ENCODE peak calls at places on chromosomes 7 and 10, in four cellular contexts. Q is neural crest cell, C is nephron progenitor cell, X is Calu3. D is an unnamed sample.

GRCh38 chr7:97298561-97298960 is 181.1 kb downstream of the SDHAF3 start:
- DNase-seq in Q (no peak), X (no peak), C (no peak), D (no peak)

GRCh38 chr10:79184141-79184625 is 115.4 kb downstream of the ZMIZ1 start:
- DNase-seq in C (no peak), Q (no peak), X (peak), D (no peak)

GRCh38 chr7:105014725-105015630 is 973 bp downstream of the KMT2E start:
- DNase-seq in C (peak), Q (peak), X (peak), D (no peak)

GRCh38 chr7:17005277-17005676 is 123.5 kb upstream of the AGR3 start:
- DNase-seq in X (no peak), C (no peak), Q (no peak), D (no peak)

GRCh38 chr10:102642553-102643345 is 1.5 kb upstream of the TRIM8 start:
- DNase-seq in C (peak), X (peak), Q (peak), D (peak)

GRCh38 chr7:55078465-55079372 is 59.9 kb downstream of the EGFR start:
- DNase-seq in Q (no peak), X (peak), C (peak), D (no peak)

GRCh38 chr7:44761207-44762161 is 12.8 kb downstream of the ZMIZ2 start:
- DNase-seq in X (no peak), C (no peak), Q (no peak), D (no peak)

GRCh38 chr10:31136951-31137885 is 105.6 kb upstream of the ZNF438 start:
- DNase-seq in Q (no peak), C (no peak), X (no peak), D (no peak)

GRCh38 chr7:3464900-3465622 is 164.0 kb downstream of the SDK1 start:
- DNase-seq in X (no peak), Q (no peak), C (no peak), D (no peak)

GRCh38 chr7:141265668-141266067 is 191.8 kb downstream of the TMEM178B start:
- DNase-seq in X (no peak), Q (no peak), C (no peak), D (no peak)

GRCh38 chr7:92034116-92034515 is 93.5 kb downstream of the AKAP9 start:
- DNase-seq in X (no peak), C (no peak), Q (no peak), D (no peak)

GRCh38 chr10:16828114-16828568 is 10.9 kb upstream of the RSU1 start:
- DNase-seq in C (peak), Q (peak), X (peak), D (peak)

GRCh38 chr10:13003781-13004180 is 2.3 kb upstream of the CCDC3 start:
- DNase-seq in Q (no peak), X (no peak), C (no peak), D (no peak)

GRCh38 chr10:6108631-6109443 is 20.0 kb downstream of the RBM17 start:
- DNase-seq in Q (no peak), C (peak), X (peak), D (no peak)

GRCh38 chr10:31698169-31698890 is 230.3 kb downstream of the ARHGAP12 start:
- DNase-seq in Q (no peak), C (no peak), X (no peak), D (no peak)

GRCh38 chr10:116769791-116770190 is 27.4 kb upstream of the HSPA12A start:
- DNase-seq in Q (no peak), C (no peak), X (no peak), D (no peak)

GRCh38 chr7:84060760-84061261 is 133.8 kb downstream of the SEMA3A start:
- DNase-seq in Q (no peak), C (no peak), X (no peak), D (no peak)

GRCh38 chr10:93070378-93071176 is 3.1 kb upstream of the CYP26A1 start:
- DNase-seq in C (no peak), X (no peak), Q (no peak), D (no peak)

GRCh38 chr7:112665709-112666108 is 124.5 kb downstream of the TMEM168 start:
- DNase-seq in C (no peak), X (no peak), Q (no peak), D (no peak)

GRCh38 chr7:4790516-4790991 is 15.1 kb downstream of the AP5Z1 start:
- DNase-seq in C (no peak), Q (no peak), X (no peak), D (no peak)

DNA sequence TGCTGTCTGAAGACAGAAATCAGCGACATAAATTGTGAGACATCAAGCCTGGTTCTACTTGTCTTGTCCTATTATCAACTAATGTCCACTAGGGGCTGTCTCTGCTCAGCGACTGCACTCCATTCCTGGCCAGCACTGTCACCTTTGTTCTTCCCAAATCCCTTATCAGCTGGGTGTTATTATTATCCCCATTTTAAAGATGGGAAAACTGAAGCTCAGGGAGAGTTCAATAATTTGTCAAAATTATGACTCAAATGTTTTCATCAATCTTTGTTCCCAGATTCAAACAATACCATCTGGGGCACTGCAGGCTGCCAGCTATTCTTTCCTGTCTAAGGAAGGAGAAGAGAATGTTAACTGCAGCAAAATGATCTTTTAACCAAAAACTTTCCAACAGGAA is 431.6 kb upstream of the NFE2L3 start:
- DNase-seq in C (no peak), X (no peak), Q (no peak), D (no peak)
- TF ChIP-seq CTCF in C (peak), X (peak), Q (peak), D (peak)

GRCh38 chr7:30787476-30787875 is 16.3 kb downstream of the MINDY4 start:
- DNase-seq in X (no peak), C (no peak), Q (no peak), D (no peak)

GRCh38 chr7:30789334-30789711 is 18.1 kb downstream of the MINDY4 start:
- DNase-seq in X (no peak), Q (no peak), C (no peak), D (no peak)

GRCh38 chr7:30790391-30790790 is 19.2 kb downstream of the MINDY4 start:
- DNase-seq in X (no peak), Q (no peak), C (no peak), D (no peak)

GRCh38 chr7:30788640-30789333 is 17.6 kb downstream of the MINDY4 start:
- DNase-seq in C (no peak), X (no peak), Q (no peak), D (no peak)

GRCh38 chr7:30791126-30791525 is 19.9 kb downstream of the MINDY4 start:
- DNase-seq in X (no peak), C (no peak), Q (no peak), D (no peak)
- TF ChIP-seq CTCF in X (no peak), C (no peak), Q (no peak), D (no peak)

GRCh38 chr10:125734823-125735222 is 15.3 kb downstream of the EDRF1 start:
- DNase-seq in C (no peak), Q (no peak), X (no peak), D (no peak)
- TF ChIP-seq CTCF in C (peak), Q (peak), X (no peak), D (peak)

GRCh38 chr10:119355930-119356329 is 148.6 kb downstream of the GRK5 start:
- DNase-seq in C (no peak), X (no peak), Q (no peak), D (no peak)
- TF ChIP-seq CTCF in C (peak), X (no peak), Q (peak), D (peak)

GRCh38 chr10:23403719-23404118 is 35.2 kb upstream of the OTUD1 start:
- DNase-seq in C (no peak), X (no peak), Q (no peak), D (no peak)

GRCh38 chr10:23404461-23404980 is 34.4 kb upstream of the OTUD1 start:
- DNase-seq in X (no peak), C (no peak), Q (no peak), D (no peak)

GRCh38 chr10:23405540-23405939 is 33.3 kb upstream of the OTUD1 start:
- DNase-seq in C (no peak), Q (no peak), X (no peak), D (no peak)

GRCh38 chr10:23402856-23403255 is 36.0 kb upstream of the OTUD1 start:
- DNase-seq in C (no peak), Q (no peak), X (no peak), D (no peak)

DNA sequence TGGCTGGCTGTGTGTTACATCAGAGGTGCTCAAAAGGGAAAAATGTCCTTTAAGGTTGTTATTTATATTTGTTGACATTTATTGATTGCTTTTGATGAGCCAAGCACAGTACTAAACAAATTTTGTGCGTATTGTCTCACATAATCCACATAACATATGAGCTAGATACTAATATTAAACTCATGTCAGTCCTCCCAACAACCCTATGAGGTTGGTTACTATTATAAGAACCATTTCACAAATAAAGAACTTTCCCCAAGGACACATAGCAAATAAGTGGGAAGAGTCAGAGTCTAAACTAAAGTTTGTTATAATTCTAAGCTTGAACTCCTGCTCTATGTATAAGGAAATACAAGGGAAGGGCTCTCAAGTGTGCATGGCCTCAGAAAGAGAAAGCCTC is 35.6 kb upstream of the OTUD1 start:
- DNase-seq in Q (no peak), X (no peak), C (no peak), D (no peak)
- TF ChIP-seq CTCF in Q (no peak), X (no peak), C (no peak), D (no peak)

GRCh38 chr7:116524609-116525297 is at the start of gene CAV1:
- DNase-seq in X (peak), Q (peak), C (peak), D (peak)
- TF ChIP-seq CTCF in X (no peak), Q (no peak), C (no peak), D (no peak)

GRCh38 chr7:134925766-134926165 is 60.5 kb upstream of the AGBL3 start:
- DNase-seq in Q (no peak), X (no peak), C (no peak), D (no peak)

GRCh38 chr7:134927076-134927475 is 59.2 kb upstream of the AGBL3 start:
- DNase-seq in C (no peak), Q (no peak), X (no peak), D (no peak)

GRCh38 chr7:134927723-134928122 is 58.6 kb upstream of the AGBL3 start:
- DNase-seq in Q (no peak), X (no peak), C (no peak), D (no peak)

GRCh38 chr7:134926396-134926795 is 59.9 kb upstream of the AGBL3 start:
- DNase-seq in Q (no peak), C (no peak), X (no peak), D (no peak)

DNA sequence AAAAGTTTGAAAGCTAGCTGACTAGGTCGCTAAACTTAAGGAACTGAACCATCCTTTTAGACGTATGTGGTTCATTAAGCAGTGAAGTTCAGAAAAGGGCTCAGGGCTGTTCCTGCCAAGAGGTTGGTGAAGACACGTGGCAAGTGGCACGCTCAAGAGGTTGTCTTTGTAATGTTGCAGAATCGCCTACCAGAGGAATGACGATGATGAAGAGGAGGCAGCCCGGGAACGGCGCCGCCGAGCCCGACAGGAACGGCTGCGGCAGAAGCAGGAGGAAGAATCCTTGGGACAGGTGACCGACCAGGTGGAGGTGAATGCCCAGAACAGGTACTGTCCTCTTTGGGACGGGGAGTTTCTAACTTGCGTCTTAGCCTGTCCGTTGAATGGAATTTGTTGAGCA is 57.7 kb upstream of the AGBL3 start:
- DNase-seq in C (no peak), X (no peak), Q (no peak), D (no peak)
- TF ChIP-seq CTCF in C (no peak), X (no peak), Q (no peak), D (no peak)

GRCh38 chr7:73838642-73839041 is 3.7 kb downstream of the METTL27 start:
- DNase-seq in X (no peak), C (no peak), Q (no peak), D (no peak)

GRCh38 chr7:73840715-73841379 is 1.5 kb downstream of the METTL27 start:
- DNase-seq in X (no peak), C (no peak), Q (no peak), D (no peak)

GRCh38 chr7:73839290-73839689 is 3.0 kb downstream of the METTL27 start:
- DNase-seq in C (no peak), X (no peak), Q (no peak), D (no peak)

GRCh38 chr7:73841689-73842247 is 548 bp downstream of the METTL27 start:
- DNase-seq in C (no peak), X (no peak), Q (no peak), D (no peak)

DNA sequence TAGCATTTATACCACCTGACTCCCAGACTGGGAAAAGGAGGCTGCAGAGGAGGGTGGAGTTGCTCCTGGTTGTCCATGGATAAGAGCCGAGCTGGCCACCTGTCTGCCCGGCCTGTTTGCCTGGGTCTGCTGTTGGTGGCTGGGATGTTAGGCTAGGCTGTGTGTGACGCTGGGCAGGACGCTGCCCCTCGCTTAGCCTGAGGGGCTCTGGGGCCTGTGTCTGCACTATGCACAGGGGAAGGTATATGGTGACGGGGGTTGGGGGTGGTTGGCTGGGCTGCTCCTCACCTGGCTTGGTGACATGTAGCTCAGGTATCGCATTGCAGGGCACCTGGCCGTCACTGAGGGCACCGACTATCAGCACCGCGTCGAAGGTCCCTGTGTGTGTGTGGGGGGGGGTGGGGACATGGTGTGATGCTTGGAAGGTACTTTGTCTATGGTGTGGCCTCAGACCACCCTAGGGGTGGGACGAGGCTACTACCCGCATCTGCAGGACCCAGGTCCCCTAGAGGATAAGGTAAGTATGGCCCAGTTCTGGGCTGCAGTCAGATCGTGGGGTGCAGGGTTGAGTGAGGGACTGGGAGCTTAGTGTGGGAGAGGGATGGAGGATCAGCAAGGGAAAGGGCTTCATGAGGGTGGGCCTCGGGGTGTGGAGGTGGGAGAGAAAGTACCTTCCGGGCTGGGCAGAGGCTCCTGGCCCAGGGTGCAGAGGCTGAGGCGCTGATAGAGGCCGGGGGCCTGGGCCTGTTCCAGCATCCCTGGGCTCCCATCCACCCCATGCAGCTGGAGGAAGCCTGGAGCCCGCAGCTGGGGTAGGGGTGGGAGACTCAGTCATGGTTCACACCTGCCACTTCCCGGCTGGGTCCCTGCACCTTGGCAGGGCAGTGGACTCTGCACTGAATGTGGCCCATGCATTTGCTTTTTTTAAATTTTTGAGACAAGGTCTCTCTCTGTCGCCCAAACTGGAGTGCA is 2.3 kb downstream of the METTL27 start:
- DNase-seq in C (no peak), Q (no peak), X (no peak), D (no peak)
- TF ChIP-seq CTCF in C (no peak), Q (peak), X (no peak), D (peak)